ENCODE peak calls at places on chromosomes 6 and 20, in eight cellular contexts. P is AG04450, E is heart left ventricle, M is right lobe of liver, S is endodermal cell, F is mesothelial cell of epicardium, L is epithelial cell of proximal tubule, W is heart right ventricle. T is an unnamed sample.

GRCh38 chr20:49184691-49185070 is 3.5 kb downstream of the STAU1 start:
- DNase-seq in P (no peak), E (no peak), M (no peak), S (no peak), F (no peak), L (no peak), W (no peak), T (no peak)

GRCh38 chr6:19356692-19357091 is 480.5 kb upstream of the ID4 start:
- DNase-seq in P (no peak), E (no peak), M (no peak), S (no peak), F (no peak), L (no peak), W (no peak), T (no peak)

GRCh38 chr20:25221592-25222460 is 26.1 kb upstream of the PYGB start:
- DNase-seq in P (no peak), E (peak), M (no peak), S (peak), F (no peak), L (no peak), W (peak), T (no peak)

GRCh38 chr20:24996449-24997195 is 4.1 kb upstream of the APMAP start:
- DNase-seq in P (no peak), E (no peak), M (no peak), S (peak), F (no peak), L (no peak), W (no peak), T (no peak)

GRCh38 chr20:34037121-34037520 is 43.4 kb downstream of the RALY start:
- DNase-seq in P (no peak), E (peak), M (no peak), S (no peak), F (no peak), L (no peak), W (no peak), T (no peak)

GRCh38 chr6:46453756-46454316 is 37.4 kb downstream of the RCAN2 start:
- DNase-seq in P (no peak), E (no peak), M (no peak), S (no peak), F (no peak), L (no peak), W (no peak), T (no peak)

GRCh38 chr6:35161776-35162607 is 20.9 kb upstream of the TCP11 start:
- DNase-seq in P (no peak), E (no peak), M (peak), S (no peak), F (no peak), L (no peak), W (no peak), T (no peak)

GRCh38 chr6:50147371-50147770 is 97.6 kb upstream of the DEFB112 start:
- DNase-seq in P (no peak), E (no peak), M (no peak), S (no peak), F (no peak), L (no peak), W (no peak), T (no peak)

GRCh38 chr6:170597278-170597677 is 12.8 kb upstream of the PDCD2 start:
- DNase-seq in P (no peak), E (no peak), M (no peak), S (no peak), F (no peak), L (no peak), W (no peak), T (no peak)

GRCh38 chr6:14728396-14729024 is 517.4 kb upstream of the JARID2 start:
- DNase-seq in P (no peak), E (peak), M (peak), S (peak), F (no peak), L (no peak), W (no peak), T (no peak)

GRCh38 chr6:25270559-25270958 is 8.6 kb upstream of the CARMIL1 start:
- DNase-seq in P (no peak), E (no peak), M (no peak), S (no peak), F (no peak), L (no peak), W (no peak), T (no peak)

GRCh38 chr20:37649017-37649416 is 44.8 kb upstream of the CTNNBL1 start:
- DNase-seq in P (no peak), E (peak), M (no peak), S (no peak), F (no peak), L (no peak), W (no peak), T (no peak)

GRCh38 chr6:63347599-63347998 is 27.8 kb upstream of the LGSN start:
- DNase-seq in P (peak), E (no peak), M (no peak), S (no peak), F (no peak), L (peak), W (no peak), T (no peak)

GRCh38 chr20:48825551-48825885 is 2.3 kb downstream of the PREX1 start:
- DNase-seq in P (no peak), E (no peak), M (no peak), S (no peak), F (no peak), L (no peak), W (no peak), T (no peak)

GRCh38 chr6:88119769-88120168 is 46.4 kb downstream of the CNR1 start:
- DNase-seq in P (no peak), E (no peak), M (no peak), S (no peak), F (no peak), L (no peak), W (no peak), T (no peak)

GRCh38 chr6:92114797-92115196 is 1304.6 kb downstream of the EPHA7 start:
- DNase-seq in P (no peak), E (no peak), M (no peak), S (no peak), F (no peak), L (no peak), W (no peak), T (no peak)

GRCh38 chr6:5205035-5205469 is 55.7 kb downstream of the LYRM4 start:
- DNase-seq in P (no peak), E (no peak), M (no peak), S (no peak), F (no peak), L (no peak), W (no peak), T (no peak)

GRCh38 chr6:41170547-41171160 is 7.7 kb upstream of the TREM2 start:
- DNase-seq in P (no peak), E (no peak), M (no peak), S (peak), F (peak), L (no peak), W (no peak), T (no peak)

GRCh38 chr20:20211274-20211987 is 156.5 kb upstream of the INSM1 start:
- DNase-seq in P (no peak), E (no peak), M (no peak), S (no peak), F (no peak), L (no peak), W (no peak), T (no peak)

GRCh38 chr6:108526739-108527174 is 34.0 kb upstream of the FOXO3 start:
- DNase-seq in P (peak), E (no peak), M (no peak), S (peak), F (no peak), L (no peak), W (no peak), T (no peak)

GRCh38 chr20:50876816-50877215 is 54.4 kb downstream of the ADNP start:
- DNase-seq in P (no peak), E (no peak), M (no peak), S (no peak), F (no peak), L (no peak), W (no peak), T (no peak)

GRCh38 chr6:71205336-71205956 is 83.2 kb upstream of the OGFRL1 start:
- DNase-seq in P (no peak), E (no peak), M (no peak), S (no peak), F (no peak), L (no peak), W (no peak), T (no peak)

GRCh38 chr20:32449057-32449889 is 91.1 kb downstream of the ASXL1 start:
- DNase-seq in P (no peak), E (no peak), M (no peak), S (no peak), F (no peak), L (no peak), W (no peak), T (no peak)

GRCh38 chr6:137881522-137881886 is 14.4 kb downstream of the TNFAIP3 start:
- DNase-seq in P (no peak), E (no peak), M (no peak), S (no peak), F (no peak), L (no peak), W (no peak), T (no peak)

GRCh38 chr6:125197795-125198269 is 44.3 kb downstream of the TPD52L1 start:
- DNase-seq in P (no peak), E (peak), M (peak), S (peak), F (no peak), L (peak), W (peak), T (peak)

GRCh38 chr6:136752554-136752953 is 39.7 kb downstream of the MAP3K5 start:
- DNase-seq in P (no peak), E (no peak), M (peak), S (peak), F (no peak), L (no peak), W (no peak), T (no peak)

GRCh38 chr20:38726849-38727601 is 2.7 kb downstream of the SLC32A1 start:
- DNase-seq in P (no peak), E (no peak), M (no peak), S (peak), F (peak), L (no peak), W (no peak), T (peak)

GRCh38 chr20:23228912-23229311 is 121.7 kb upstream of the NXT1 start:
- DNase-seq in P (peak), E (no peak), M (no peak), S (no peak), F (no peak), L (no peak), W (no peak), T (no peak)

GRCh38 chr6:90120327-90120726 is 176.3 kb downstream of the BACH2 start:
- DNase-seq in P (no peak), E (no peak), M (no peak), S (no peak), F (no peak), L (no peak), W (no peak), T (no peak)

GRCh38 chr20:54623923-54624569 is 148.7 kb downstream of the DOK5 start:
- DNase-seq in P (no peak), E (no peak), M (no peak), S (no peak), F (no peak), L (no peak), W (no peak), T (no peak)

GRCh38 chr20:58570181-58570859 is 55.1 kb upstream of the APCDD1L start:
- DNase-seq in P (no peak), E (peak), M (no peak), S (no peak), F (no peak), L (no peak), W (no peak), T (no peak)

GRCh38 chr20:8260837-8261241 is 128.8 kb downstream of the PLCB1 start:
- DNase-seq in P (no peak), E (no peak), M (no peak), S (no peak), F (no peak), L (no peak), W (no peak), T (no peak)
- TF ChIP-seq CTCF in P (no peak), E (no peak), M (no peak), S (no peak), F (no peak), L (no peak), W (no peak), T (no peak)

DNA sequence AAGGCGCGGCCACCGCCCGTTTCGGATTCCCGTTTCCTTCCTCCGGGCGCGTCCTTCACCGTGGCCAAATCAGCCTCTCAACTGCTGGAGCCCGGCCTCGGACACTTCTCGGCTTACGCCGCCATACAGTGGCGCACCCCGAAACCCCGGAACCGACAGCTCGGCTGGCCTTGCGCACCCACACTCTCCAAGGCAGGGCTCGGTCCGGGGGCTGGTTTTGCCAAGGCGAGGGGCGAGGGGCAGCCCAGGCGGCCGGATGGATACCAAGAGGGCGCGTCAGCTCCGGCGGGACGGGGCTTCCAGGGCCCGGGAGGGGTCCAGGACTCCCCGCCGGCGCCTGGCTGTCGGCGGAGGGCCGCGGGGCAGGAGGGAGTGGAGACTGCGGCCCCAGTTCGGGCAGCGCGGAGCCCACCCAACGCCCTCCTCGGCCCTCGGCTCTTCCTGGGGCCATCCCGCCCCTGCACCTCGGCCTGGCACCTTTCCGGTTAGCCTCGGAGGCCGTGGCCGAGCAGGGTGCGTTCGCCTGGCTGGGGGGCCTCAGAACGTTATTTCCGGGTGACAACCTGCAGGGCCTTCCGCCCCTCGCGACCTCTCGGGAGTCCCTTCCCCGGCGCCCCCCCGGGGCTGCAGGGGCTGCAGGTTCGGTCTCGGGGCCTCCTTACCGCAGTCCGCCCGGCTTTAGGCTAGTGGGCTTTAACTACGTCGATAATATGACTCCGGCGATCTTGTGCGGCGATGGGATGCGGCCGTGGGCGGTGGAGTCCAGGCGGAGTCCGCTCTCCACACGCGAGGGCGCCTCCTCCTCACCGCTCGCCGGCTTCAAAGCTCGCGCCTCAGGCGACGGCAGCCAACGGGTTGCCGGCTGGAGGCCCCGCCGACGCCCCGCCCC is 697 bp upstream of the CEP43 start:
- DNase-seq in P (no peak), E (peak), M (peak), S (peak), F (peak), L (no peak), W (peak), T (peak)
- TF ChIP-seq CTCF in P (no peak), E (no peak), M (no peak), S (no peak), F (no peak), L (no peak), W (peak), T (no peak)

GRCh38 chr6:13575377-13575775 is 975 bp downstream of the SIRT5 start:
- DNase-seq in P (no peak), E (no peak), M (no peak), S (no peak), F (no peak), L (no peak), W (no peak), T (no peak)

GRCh38 chr6:13574571-13575376 is at the start of gene SIRT5:
- DNase-seq in P (peak), E (peak), M (peak), S (peak), F (peak), L (peak), W (peak), T (peak)

GRCh38 chr6:13573255-13573654 is 1.1 kb upstream of the SIRT5 start:
- DNase-seq in P (no peak), E (no peak), M (no peak), S (no peak), F (no peak), L (no peak), W (no peak), T (no peak)

GRCh38 chr6:13573669-13574110 is 711 bp upstream of the SIRT5 start:
- DNase-seq in P (no peak), E (peak), M (peak), S (peak), F (no peak), L (peak), W (no peak), T (peak)

DNA sequence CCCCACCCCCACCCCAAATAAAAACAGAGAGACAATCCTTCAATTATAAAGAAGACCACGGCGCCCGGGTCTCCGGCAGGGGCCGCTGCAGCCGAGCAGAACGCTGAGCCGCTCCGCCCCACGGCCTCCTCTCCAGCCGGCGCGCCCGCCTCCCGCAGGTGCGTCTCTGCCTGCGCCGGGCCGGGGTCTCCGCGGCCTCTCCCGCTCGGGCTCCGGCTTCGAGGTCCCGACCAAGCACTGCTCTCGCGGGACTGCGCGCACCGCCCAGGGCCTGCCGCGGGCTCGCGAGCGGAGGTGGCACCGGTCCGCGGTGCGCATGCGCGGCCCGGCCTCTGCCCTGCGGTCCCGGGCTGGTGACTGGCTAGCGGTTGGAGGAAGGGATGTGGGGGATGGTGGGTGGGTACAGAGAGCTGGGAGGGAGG is 241 bp upstream of the SIRT5 start:
- DNase-seq in P (peak), E (peak), M (peak), S (peak), F (peak), L (peak), W (peak), T (peak)
- TF ChIP-seq CTCF in P (peak), E (peak), M (peak), S (peak), F (peak), L (peak), W (peak), T (no peak)

GRCh38 chr6:31897612-31898199 is at the start of gene EHMT2:
- DNase-seq in P (no peak), E (peak), M (peak), S (peak), F (peak), L (no peak), W (peak), T (peak)
- TF ChIP-seq CTCF in P (no peak), E (no peak), M (peak), S (no peak), F (no peak), L (no peak), W (no peak), T (no peak)

GRCh38 chr6:93420163-93420806 is 926 bp upstream of the EPHA7 start:
- DNase-seq in P (no peak), E (no peak), M (no peak), S (no peak), F (no peak), L (no peak), W (no peak), T (no peak)

GRCh38 chr6:93419304-93420162 is at the start of gene EPHA7:
- DNase-seq in P (peak), E (peak), M (peak), S (peak), F (peak), L (no peak), W (peak), T (peak)

GRCh38 chr6:93418448-93419303 is 683 bp downstream of the EPHA7 start:
- DNase-seq in P (no peak), E (peak), M (peak), S (peak), F (peak), L (no peak), W (peak), T (peak)

GRCh38 chr6:93424303-93425064 is 5.1 kb upstream of the EPHA7 start:
- DNase-seq in P (no peak), E (no peak), M (no peak), S (no peak), F (no peak), L (no peak), W (no peak), T (no peak)

DNA sequence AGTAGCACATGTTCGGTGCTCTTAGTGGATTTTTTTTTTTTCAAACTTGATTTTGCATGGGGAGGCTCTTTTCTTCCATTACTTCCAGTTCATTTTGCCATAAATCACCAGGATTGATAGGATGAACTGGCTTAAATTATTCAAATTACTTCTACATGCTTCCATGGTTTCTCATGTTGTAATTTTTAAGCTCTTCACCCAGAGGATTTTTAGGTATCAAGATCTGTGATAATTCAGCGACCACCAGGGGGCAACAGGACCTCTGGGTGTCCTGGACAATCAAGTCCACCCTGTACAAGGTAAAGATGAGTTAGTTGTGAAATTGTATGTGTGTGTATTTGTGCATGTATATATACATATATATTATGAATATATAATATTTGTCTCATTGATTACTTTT is 4.2 kb upstream of the EPHA7 start:
- DNase-seq in P (no peak), E (peak), M (no peak), S (peak), F (peak), L (no peak), W (no peak), T (peak)
- TF ChIP-seq CTCF in P (peak), E (peak), M (no peak), S (peak), F (peak), L (peak), W (peak), T (no peak)

GRCh38 chr6:101626264-101626663 is 232.8 kb downstream of the GRIK2 start:
- DNase-seq in P (no peak), E (no peak), M (no peak), S (peak), F (no peak), L (no peak), W (no peak), T (no peak)
- TF ChIP-seq CTCF in P (no peak), E (no peak), M (no peak), S (no peak), F (no peak), L (no peak), W (no peak), T (no peak)

GRCh38 chr20:53214392-53214791 is 242.2 kb downstream of the TSHZ2 start:
- DNase-seq in P (no peak), E (no peak), M (no peak), S (no peak), F (no peak), L (no peak), W (no peak), T (no peak)
- TF ChIP-seq CTCF in P (no peak), E (no peak), M (no peak), S (no peak), F (no peak), L (no peak), W (no peak), T (no peak)

GRCh38 chr6:2695464-2696095 is 55.1 kb downstream of the MYLK4 start:
- DNase-seq in P (peak), E (no peak), M (no peak), S (no peak), F (no peak), L (no peak), W (no peak), T (no peak)
- TF ChIP-seq CTCF in P (peak), E (peak), M (peak), S (peak), F (no peak), L (peak), W (peak), T (no peak)